ENCODE peak calls at places on chromosomes 5 and 9, in eight cellular contexts. H is HuH-7; T is BE2C; I is ecto neural progenitor cell; J is effector memory CD4-positive, alpha-beta T cell; G is CD8-positive, alpha-beta T cell; O is IMR-90; E is KG1. N is an unnamed sample.

GRCh38 chr5:139642891-139643871 is 5.0 kb upstream of the CXXC5 start:
- DNase-seq in H (peak; percentile 64), T (no peak), I (peak; percentile 48), J (no peak), G (no peak), O (no peak), E (no peak), N (no peak)

GRCh38 chr5:124370601-124371000 is 375.8 kb downstream of the ZNF608 start:
- DNase-seq in H (no peak), T (no peak), I (no peak), J (no peak), G (no peak), O (no peak), E (no peak), N (no peak)

GRCh38 chr5:50900952-50901510 is 234.6 kb downstream of the PARP8 start:
- DNase-seq in H (no peak), T (no peak), I (no peak), J (no peak), G (no peak), O (no peak), E (no peak), N (no peak)

GRCh38 chr5:66959668-66960067 is 236.9 kb downstream of the CD180 start:
- DNase-seq in H (no peak), T (no peak), I (no peak), J (no peak), G (no peak), O (peak; percentile 54), E (no peak), N (no peak)

GRCh38 chr5:29845206-29845605 is 1348.3 kb upstream of the CDH6 start:
- DNase-seq in H (no peak), T (no peak), I (no peak), J (no peak), G (no peak), O (no peak), E (no peak), N (no peak)

GRCh38 chr5:106739127-106739526 is 931.6 kb downstream of the EFNA5 start:
- DNase-seq in H (no peak), T (no peak), I (no peak), J (no peak), G (no peak), O (no peak), E (no peak), N (no peak)

GRCh38 chr5:139960723-139961383 is 82.2 kb downstream of the NRG2 start:
- DNase-seq in H (no peak), T (no peak), I (peak; percentile 21), J (no peak), G (no peak), O (no peak), E (no peak), N (peak; percentile 36)

GRCh38 chr5:24135536-24135935 is 509.2 kb downstream of the CDH10 start:
- DNase-seq in H (no peak), T (no peak), I (no peak), J (no peak), G (no peak), O (no peak), E (no peak), N (no peak)

GRCh38 chr9:36192196-36192595 is 1.5 kb downstream of the CLTA start:
- DNase-seq in H (no peak), T (no peak), I (no peak), J (no peak), G (no peak), O (peak; percentile 20), E (no peak), N (no peak)

GRCh38 chr5:8730194-8730593 is 815.7 kb downstream of the SEMA5A start:
- DNase-seq in H (no peak), T (no peak), I (no peak), J (no peak), G (no peak), O (peak; percentile 75), E (no peak), N (no peak)

GRCh38 chr9:130043654-130044623 is 950 bp upstream of the FNBP1 start:
- DNase-seq in H (peak; percentile 50), T (peak; percentile 18), I (no peak), J (no peak), G (no peak), O (peak; percentile 46), E (no peak), N (no peak)

GRCh38 chr5:150618588-150619281 is 21.7 kb upstream of the SYNPO start:
- DNase-seq in H (no peak), T (peak; percentile 78), I (no peak), J (no peak), G (no peak), O (peak; percentile 62), E (no peak), N (no peak)

N was measured in type B pancreatic cell.